ENCODE peak calls at places on chromosomes 4 and X, in five cellular contexts. J is adrenal gland, O is body of pancreas, A is tibial artery, F is AG04450. Q is an unnamed sample.

GRCh38 chrX:19152762-19153161 is 30.5 kb upstream of the ADGRG2 start:
- DNase-seq in A (no peak), J (no peak), F (no peak), O (no peak), Q (no peak)

GRCh38 chr4:1739358-1739757 is 18.0 kb downstream of the TACC3 start:
- DNase-seq in F (no peak), J (no peak), A (no peak), O (no peak), Q (no peak)

GRCh38 chrX:72100051-72100755 is 31.5 kb downstream of the RTL5 start:
- DNase-seq in O (no peak), A (no peak), J (no peak), F (no peak), Q (no peak)

GRCh38 chr4:8893624-8894423 is 22.2 kb upstream of the HMX1 start:
- DNase-seq in J (no peak), F (no peak), O (no peak), A (no peak), Q (no peak)

GRCh38 chrX:9591496-9591895 is 126.6 kb downstream of the TBL1X start:
- DNase-seq in J (no peak), F (no peak), A (no peak), O (no peak), Q (peak)

GRCh38 chrX:39802354-39802753 is 295.4 kb downstream of the BCOR start:
- DNase-seq in J (no peak), F (no peak), O (no peak), A (no peak), Q (no peak)

GRCh38 chrX:107629533-107629909 is 1.2 kb downstream of the PRPS1 start:
- DNase-seq in A (no peak), F (no peak), J (no peak), O (peak), Q (no peak)

GRCh38 chrX:131841496-131842410 is 181.3 kb upstream of the STK26 start:
- DNase-seq in F (no peak), O (peak), A (no peak), J (peak), Q (no peak)

GRCh38 chr4:35493977-35494376 is 750.3 kb downstream of the ARAP2 start:
- DNase-seq in J (no peak), F (no peak), A (no peak), O (no peak), Q (no peak)

GRCh38 chrX:114028907-114029662 is 554.8 kb upstream of the HTR2C start:
- DNase-seq in A (no peak), J (no peak), F (no peak), O (no peak), Q (no peak)

GRCh38 chr4:84481077-84481878 is 17.8 kb downstream of the NKX6-1 start:
- DNase-seq in O (no peak), J (no peak), F (no peak), A (no peak), Q (no peak)

GRCh38 chr4:53672873-53673272 is 81.6 kb upstream of the LNX1 start:
- DNase-seq in J (no peak), O (no peak), F (no peak), A (no peak), Q (no peak)

GRCh38 chr4:183448436-183448835 is 4.0 kb downstream of the CDKN2AIP start:
- DNase-seq in O (no peak), J (no peak), A (no peak), F (no peak), Q (no peak)

GRCh38 chr4:113757486-113757885 is 4.1 kb downstream of the CAMK2D start:
- DNase-seq in F (no peak), O (no peak), J (no peak), A (no peak), Q (no peak)

GRCh38 chr4:63296773-63297172 is 1112.5 kb downstream of the TECRL start:
- DNase-seq in O (no peak), A (no peak), F (no peak), J (no peak), Q (no peak)

GRCh38 chr4:158824425-158825274 is 55.8 kb downstream of the FNIP2 start:
- DNase-seq in F (no peak), O (no peak), J (no peak), A (no peak), Q (no peak)

GRCh38 chrX:133307637-133308485 is 89.7 kb upstream of the TFDP3 start:
- DNase-seq in O (peak), J (no peak), F (no peak), A (peak), Q (no peak)
- H3K27ac ChIP-seq in O (no peak), J (no peak), F (no peak), A (no peak), Q (no peak)

GRCh38 chr4:7785017-7785416 is 154.6 kb downstream of the AFAP1 start:
- DNase-seq in J (no peak), A (no peak), F (no peak), O (no peak), Q (no peak)
- H3K27ac ChIP-seq in J (no peak), A (no peak), F (no peak), O (no peak), Q (no peak)

DNA sequence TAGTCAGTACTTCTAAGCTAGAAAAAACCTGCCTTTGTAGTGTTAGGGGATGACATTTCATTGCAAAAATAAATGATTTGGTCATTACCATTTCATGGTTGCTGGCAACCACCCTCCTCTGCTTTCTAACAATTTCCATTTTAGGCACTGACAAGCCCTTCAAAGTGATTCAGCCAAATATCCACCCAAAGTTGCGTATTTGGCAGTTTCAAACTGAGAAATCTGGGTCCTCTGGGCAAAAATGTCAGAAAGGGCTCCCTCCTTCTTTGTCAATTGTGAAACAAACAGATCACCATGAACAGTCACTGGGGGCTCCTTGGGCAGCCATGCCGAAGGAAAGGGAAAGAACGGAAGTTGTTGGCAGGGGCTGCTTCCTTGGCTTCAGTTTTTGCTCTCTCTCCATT is 33.0 kb downstream of the PLAC1 start:
- DNase-seq in F (no peak), J (no peak), O (no peak), A (peak), Q (no peak)
- H3K27ac ChIP-seq in F (no peak), J (no peak), O (no peak), A (no peak), Q (no peak)

GRCh38 chr4:133152330-133152791 is 3.3 kb downstream of the PCDH10 start:
- DNase-seq in A (no peak), J (no peak), F (no peak), O (no peak), Q (no peak)
- H3K27ac ChIP-seq in A (peak), J (no peak), F (no peak), O (no peak), Q (peak)

GRCh38 chr4:179344861-179345260 is 1902.6 kb upstream of the AGA start:
- DNase-seq in A (no peak), O (no peak), F (no peak), J (no peak), Q (no peak)
- H3K27ac ChIP-seq in A (no peak), O (no peak), F (no peak), J (no peak), Q (no peak)

GRCh38 chr4:2808001-2808400 is 15.1 kb downstream of the SH3BP2 start:
- DNase-seq in F (no peak), O (no peak), A (no peak), J (no peak), Q (no peak)

GRCh38 chr4:2805712-2806391 is 13.0 kb downstream of the SH3BP2 start:
- DNase-seq in A (peak), O (peak), F (no peak), J (no peak), Q (no peak)

GRCh38 chr4:2804973-2805501 is 12.2 kb downstream of the SH3BP2 start:
- DNase-seq in A (no peak), F (no peak), J (no peak), O (no peak), Q (no peak)

GRCh38 chr4:2807571-2807970 is 14.7 kb downstream of the SH3BP2 start:
- DNase-seq in F (no peak), J (no peak), O (no peak), A (no peak), Q (no peak)

GRCh38 chr4:2806392-2807355 is 13.8 kb downstream of the SH3BP2 start:
- DNase-seq in F (no peak), A (peak), J (peak), O (peak), Q (no peak)
- H3K27ac ChIP-seq in F (no peak), A (peak), J (no peak), O (peak), Q (peak)

DNA sequence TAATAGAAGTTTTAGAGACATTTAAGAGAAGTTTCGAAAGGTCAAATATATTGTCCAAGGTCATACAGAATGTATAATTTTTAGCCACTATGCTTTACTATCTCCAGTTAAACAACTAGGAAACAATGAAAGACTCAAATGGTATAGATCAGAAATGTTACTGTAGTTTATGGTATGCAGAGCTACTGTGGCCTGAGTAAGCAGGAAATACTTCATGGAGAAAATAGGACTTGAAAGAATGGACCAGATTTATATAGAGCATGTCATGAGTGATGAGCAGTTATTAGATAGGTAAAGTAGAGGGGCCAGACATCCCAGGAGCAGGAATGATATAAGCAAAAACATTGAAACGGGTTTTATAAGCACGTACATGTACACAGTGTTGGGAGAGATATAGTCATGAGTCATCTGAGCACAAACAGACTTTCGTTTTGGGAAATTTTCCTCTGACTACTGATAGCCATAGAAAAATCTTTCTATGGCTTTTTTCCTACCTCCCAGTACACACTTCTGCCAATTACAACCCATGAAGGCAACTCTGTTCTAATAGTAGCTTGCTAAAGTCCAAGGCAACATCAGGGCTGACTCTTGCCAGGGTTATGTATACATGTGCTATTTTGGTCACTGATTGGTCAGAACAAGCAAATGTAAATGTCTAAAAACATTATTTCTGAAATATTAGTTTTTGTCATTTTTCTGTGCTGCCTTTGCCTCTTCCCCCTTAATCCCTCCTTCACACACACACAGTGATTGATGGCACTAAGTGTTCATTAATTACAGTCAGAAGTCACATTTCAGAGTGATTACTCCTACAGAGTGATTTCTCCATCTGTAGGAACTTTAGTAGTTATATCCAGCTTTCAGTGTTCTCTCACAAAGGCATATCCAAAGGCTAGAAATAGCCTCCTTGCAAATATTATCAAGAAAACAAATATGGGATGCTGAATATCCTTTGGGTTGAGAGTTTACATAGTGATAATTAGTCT is 198.7 kb downstream of the ENOX2 start:
- DNase-seq in F (no peak), A (no peak), J (no peak), O (no peak), Q (no peak)
- H3K27ac ChIP-seq in F (peak), A (peak), J (peak), O (no peak), Q (no peak)

GRCh38 chr4:11297201-11297600 is 131.5 kb downstream of the HS3ST1 start:
- DNase-seq in F (no peak), A (no peak), J (no peak), O (no peak), Q (no peak)

GRCh38 chr4:11301075-11301660 is 127.5 kb downstream of the HS3ST1 start:
- DNase-seq in F (no peak), O (no peak), A (no peak), J (no peak), Q (no peak)

GRCh38 chr4:11293866-11294265 is 134.8 kb downstream of the HS3ST1 start:
- DNase-seq in A (no peak), F (no peak), J (no peak), O (no peak), Q (no peak)

GRCh38 chr4:11299016-11299415 is 129.7 kb downstream of the HS3ST1 start:
- DNase-seq in J (no peak), F (no peak), A (no peak), O (no peak), Q (no peak)

GRCh38 chr4:11297627-11298026 is 131.1 kb downstream of the HS3ST1 start:
- DNase-seq in A (no peak), O (no peak), F (no peak), J (no peak), Q (no peak)
- H3K27ac ChIP-seq in A (no peak), O (no peak), F (no peak), J (no peak), Q (no peak)

DNA sequence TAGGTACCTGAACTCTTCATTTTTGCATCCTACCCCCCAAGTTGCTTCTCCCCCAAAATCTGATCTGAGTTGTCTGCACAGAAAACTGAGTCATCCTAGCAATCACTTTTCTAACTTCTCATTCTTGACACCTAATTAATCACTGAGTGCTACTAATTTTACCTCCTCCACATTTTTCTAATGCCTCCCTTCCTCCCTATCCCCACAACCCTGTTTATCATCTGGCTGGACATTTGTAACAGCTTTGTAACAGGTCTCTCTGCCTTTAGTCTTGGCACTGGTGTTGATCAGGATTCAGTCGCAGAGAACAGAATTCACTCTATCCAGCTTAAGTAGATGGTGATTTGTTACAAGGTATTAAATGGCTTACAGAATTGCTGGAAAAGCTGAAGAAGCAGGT is 303.9 kb upstream of the GATB start:
- DNase-seq in F (no peak), A (no peak), J (no peak), O (no peak), Q (no peak)
- H3K27ac ChIP-seq in F (no peak), A (no peak), J (no peak), O (no peak), Q (no peak)

DNA sequence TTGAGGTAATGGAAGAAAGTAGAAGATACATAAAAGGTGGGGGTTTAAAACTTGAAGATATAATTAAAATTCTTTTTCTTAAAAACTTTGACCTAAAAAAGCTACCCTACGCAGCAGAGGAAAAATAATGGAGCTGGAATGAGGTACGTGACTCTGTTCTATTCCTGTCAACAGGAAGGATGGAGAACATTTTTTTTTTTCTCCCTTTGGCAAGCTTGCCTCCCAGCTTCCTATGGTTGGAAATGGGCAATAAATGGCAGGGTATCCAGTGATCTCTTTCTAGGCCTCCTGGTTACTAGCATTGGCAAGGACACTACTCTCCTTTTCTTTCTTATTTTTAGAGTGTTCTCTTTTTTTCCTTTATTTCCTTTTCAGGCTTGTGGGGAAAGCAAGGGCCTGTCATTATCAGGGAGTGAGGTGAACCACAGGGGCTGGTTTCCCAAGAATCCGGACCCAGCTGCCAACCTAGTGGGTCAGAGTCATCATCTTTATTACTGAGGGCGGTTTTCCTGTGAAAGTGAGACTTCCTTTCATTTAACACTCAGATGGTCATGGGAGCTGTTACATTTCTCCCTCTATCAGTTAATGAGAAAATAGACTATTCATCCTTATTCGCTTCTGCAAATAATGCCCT is 224.6 kb downstream of the SPRY1 start:
- DNase-seq in O (no peak), F (no peak), J (no peak), A (peak), Q (no peak)
- H3K27ac ChIP-seq in O (no peak), F (no peak), J (no peak), A (peak), Q (no peak)

Q was measured in vagina.